ENCODE peak calls at places on chromosomes 12 and 14, in five cellular contexts. J is astrocyte, I is PC-3, X is IMR-90, P is SK-N-SH. V is an unnamed sample.

GRCh38 chr12:2776129-2776806 is 18.5 kb upstream of the FKBP4 start:
- DNase-seq in J (no peak), I (no peak), X (no peak), P (no peak), V (no peak)

GRCh38 chr14:43898709-43899108 is 608.4 kb downstream of the FSCB start:
- DNase-seq in J (no peak), I (peak), X (no peak), P (no peak), V (no peak)

GRCh38 chr12:7068240-7068993 is 7.9 kb downstream of the C1S start:
- DNase-seq in J (peak), I (no peak), X (peak), P (no peak), V (no peak)

GRCh38 chr12:74537126-74537706 is 419 bp upstream of the ATXN7L3B start:
- DNase-seq in J (peak), I (peak), X (peak), P (peak), V (no peak)

GRCh38 chr12:117377758-117378157 is 16.3 kb upstream of the NOS1 start:
- DNase-seq in J (no peak), I (peak), X (no peak), P (no peak), V (no peak)

GRCh38 chr12:20950248-20950647 is 139.7 kb downstream of the SLCO1B3 start:
- DNase-seq in J (no peak), I (peak), X (no peak), P (peak), V (no peak)

GRCh38 chr12:89730060-89730459 is 21.4 kb upstream of the ATP2B1 start:
- DNase-seq in J (no peak), I (no peak), X (no peak), P (no peak), V (no peak)

GRCh38 chr12:94172973-94173372 is 24.6 kb downstream of the PLXNC1 start:
- DNase-seq in J (peak), I (peak), X (peak), P (no peak), V (no peak)

GRCh38 chr12:124518051-124518932 is 49.1 kb downstream of the NCOR2 start:
- DNase-seq in J (peak), I (peak), X (peak), P (peak), V (peak)

GRCh38 chr12:74229671-74230070 is 308.0 kb upstream of the ATXN7L3B start:
- DNase-seq in J (no peak), I (no peak), X (no peak), P (no peak), V (no peak)

GRCh38 chr12:4434299-4434698 is 11.3 kb downstream of the FGF6 start:
- DNase-seq in J (no peak), I (no peak), X (no peak), P (no peak), V (no peak)

GRCh38 chr12:65902504-65902903 is 78.2 kb downstream of the HMGA2 start:
- DNase-seq in J (peak), I (no peak), X (peak), P (no peak), V (no peak)

GRCh38 chr12:94679554-94679953 is 29.2 kb upstream of the TMCC3 start:
- DNase-seq in J (no peak), I (no peak), X (no peak), P (no peak), V (no peak)

GRCh38 chr14:70416322-70416716 is 571 bp downstream of the SYNJ2BP start:
- DNase-seq in J (peak), I (peak), X (peak), P (peak), V (no peak)

GRCh38 chr14:102363182-102363952 is 626 bp downstream of the TECPR2 start:
- DNase-seq in J (peak), I (peak), X (peak), P (no peak), V (peak)

GRCh38 chr14:94904636-94905035 is 134.7 kb upstream of the GSC start:
- DNase-seq in J (peak), I (no peak), X (peak), P (no peak), V (no peak)

GRCh38 chr14:96824283-96824682 is 27.1 kb downstream of the VRK1 start:
- DNase-seq in J (peak), I (peak), X (peak), P (no peak), V (peak)
- H2AFZ ChIP-seq in J (no peak), I (no peak), X (no peak), P (no peak), V (peak)

GRCh38 chr14:100710391-100711116 is 16.1 kb upstream of the DLK1 start:
- DNase-seq in J (no peak), I (no peak), X (no peak), P (no peak), V (no peak)

GRCh38 chr14:100712490-100712889 is 14.2 kb upstream of the DLK1 start:
- DNase-seq in J (no peak), I (peak), X (no peak), P (no peak), V (peak)

GRCh38 chr14:100709956-100710284 is 16.8 kb upstream of the DLK1 start:
- DNase-seq in J (no peak), I (no peak), X (no peak), P (no peak), V (no peak)

GRCh38 chr14:100711117-100711462 is 15.6 kb upstream of the DLK1 start:
- DNase-seq in J (no peak), I (no peak), X (no peak), P (no peak), V (no peak)

DNA sequence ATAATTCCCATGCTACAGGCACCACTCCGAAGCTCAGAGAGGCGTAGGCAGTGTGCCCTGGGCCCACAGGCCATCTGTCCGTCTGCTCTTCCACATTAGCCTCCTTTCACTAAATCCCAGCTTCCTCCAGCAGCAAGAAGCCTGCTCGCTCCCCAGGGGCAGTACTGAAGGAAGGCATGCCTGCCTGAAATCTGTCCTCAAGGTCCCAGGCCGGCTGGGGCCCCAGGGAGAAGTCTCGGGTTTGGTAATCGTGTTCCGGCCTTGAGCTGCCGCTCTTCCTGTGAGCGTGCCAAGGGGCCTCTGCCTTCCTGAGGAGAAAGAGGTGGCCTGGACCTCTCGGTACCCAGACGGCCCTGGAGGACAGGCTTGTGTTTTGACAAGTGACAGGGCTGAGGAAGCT is 15.2 kb upstream of the DLK1 start:
- DNase-seq in J (no peak), I (no peak), X (no peak), P (no peak), V (no peak)
- H3K27ac ChIP-seq in J (no peak), I (no peak), X (no peak), P (no peak), V (no peak)

GRCh38 chr14:58464652-58465051 is 37.1 kb downstream of the KIAA0586 start:
- DNase-seq in J (no peak), I (no peak), X (no peak), P (no peak), V (no peak)
- H2AFZ ChIP-seq in J (no peak), I (no peak), X (no peak), P (no peak), V (no peak)

GRCh38 chr14:104784218-104784568 is 11.4 kb downstream of the AKT1 start:
- DNase-seq in J (no peak), I (no peak), X (no peak), P (no peak), V (no peak)

GRCh38 chr14:104782086-104782822 is 13.3 kb downstream of the AKT1 start:
- DNase-seq in J (no peak), I (no peak), X (no peak), P (no peak), V (no peak)

GRCh38 chr14:104781271-104782077 is 14.1 kb downstream of the AKT1 start:
- DNase-seq in J (no peak), I (no peak), X (no peak), P (no peak), V (no peak)

GRCh38 chr14:104783484-104784217 is 11.9 kb downstream of the AKT1 start:
- DNase-seq in J (no peak), I (no peak), X (no peak), P (no peak), V (no peak)

DNA sequence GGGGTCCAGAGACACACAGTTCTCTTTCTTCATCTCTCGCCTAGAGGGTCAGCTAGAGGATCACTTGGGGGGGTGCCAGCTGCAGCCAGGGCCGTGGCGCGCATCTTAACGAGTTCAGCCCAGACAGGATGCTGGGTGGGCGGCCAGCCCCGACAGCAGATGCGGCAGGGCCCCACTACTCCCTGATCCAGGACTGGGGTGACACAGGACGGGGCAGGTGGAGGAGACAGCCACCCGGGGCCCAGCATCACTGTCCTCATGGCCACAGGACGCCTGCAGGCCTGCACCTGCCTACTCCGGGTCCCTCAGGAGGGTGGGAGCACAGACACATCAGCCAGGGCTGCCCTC is 12.8 kb downstream of the AKT1 start:
- DNase-seq in J (no peak), I (no peak), X (no peak), P (no peak), V (no peak)
- H3K27ac ChIP-seq in J (no peak), I (no peak), X (no peak), P (no peak), V (no peak)

GRCh38 chr14:90159688-90160087 is 96.7 kb upstream of the PSMC1 start:
- DNase-seq in J (no peak), I (no peak), X (no peak), P (peak), V (no peak)
- H2AFZ ChIP-seq in J (no peak), I (no peak), X (no peak), P (no peak), V (no peak)

DNA sequence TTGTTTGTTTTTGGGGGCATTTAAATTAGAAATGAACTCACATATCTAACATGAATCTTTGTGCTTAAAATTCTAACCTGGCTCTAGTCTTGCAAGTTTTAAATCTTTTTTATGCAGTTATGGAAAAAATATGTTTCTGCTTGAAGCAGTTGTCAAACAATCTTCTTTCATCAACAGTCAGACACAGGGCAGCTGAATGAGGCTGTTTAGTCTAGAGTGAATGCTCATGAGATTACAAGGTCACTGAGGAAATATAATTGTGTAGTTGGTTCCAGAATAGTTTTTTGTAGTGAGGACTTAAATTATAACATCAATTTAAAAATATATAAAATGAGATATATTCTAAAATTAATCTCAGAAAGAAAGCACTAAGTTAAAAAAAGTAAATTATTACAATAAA is 76.5 kb downstream of the TRMT5 start:
- DNase-seq in J (no peak), I (no peak), X (peak), P (no peak), V (no peak)
- H3K27ac ChIP-seq in J (no peak), I (no peak), X (no peak), P (no peak), V (no peak)

V was measured in keratinocyte.